ENCODE peak calls at places on chromosomes 16 and 17, in six cellular contexts. One of them, this sample, is unnamed.

GRCh38 chr17:4074831-4075495 is 67.9 kb downstream of the ZZEF1 start:
- DNase-seq in A549: peak
- DNase-seq in ELR: peak
- DNase-seq in central memory CD4-positive, alpha-beta T cell: peak
- DNase-seq in Calu3: peak
- DNase-seq in heart left ventricle: no peak
- DNase-seq in this sample: no peak

GRCh38 chr17:17970699-17971430 is 1.3 kb downstream of the TOM1L2 start:
- DNase-seq in Calu3: no peak
- DNase-seq in central memory CD4-positive, alpha-beta T cell: no peak
- DNase-seq in heart left ventricle: no peak
- DNase-seq in ELR: no peak
- DNase-seq in A549: no peak
- DNase-seq in this sample: no peak

GRCh38 chr16:50547944-50548658 is at the start of gene NKD1:
- DNase-seq in ELR: peak
- DNase-seq in heart left ventricle: peak
- DNase-seq in central memory CD4-positive, alpha-beta T cell: peak
- DNase-seq in A549: peak
- DNase-seq in Calu3: peak
- DNase-seq in this sample: no peak

GRCh38 chr16:24986512-24987303 is 28.5 kb downstream of the ARHGAP17 start:
- DNase-seq in A549: peak
- DNase-seq in Calu3: no peak
- DNase-seq in ELR: peak
- DNase-seq in heart left ventricle: peak
- DNase-seq in central memory CD4-positive, alpha-beta T cell: no peak
- DNase-seq in this sample: no peak

GRCh38 chr17:60141111-60142018 is 8.4 kb upstream of the CA4 start:
- DNase-seq in Calu3: no peak
- DNase-seq in A549: no peak
- DNase-seq in ELR: peak
- DNase-seq in heart left ventricle: no peak
- DNase-seq in central memory CD4-positive, alpha-beta T cell: no peak
- DNase-seq in this sample: no peak

GRCh38 chr16:84617068-84617630 is 729 bp downstream of the COTL1 start:
- DNase-seq in Calu3: peak
- DNase-seq in central memory CD4-positive, alpha-beta T cell: peak
- DNase-seq in heart left ventricle: no peak
- DNase-seq in ELR: peak
- DNase-seq in A549: no peak
- DNase-seq in this sample: no peak

GRCh38 chr16:8704098-8704497 is 29.7 kb downstream of the ABAT start:
- DNase-seq in central memory CD4-positive, alpha-beta T cell: no peak
- DNase-seq in Calu3: no peak
- DNase-seq in heart left ventricle: no peak
- DNase-seq in ELR: no peak
- DNase-seq in A549: no peak
- DNase-seq in this sample: no peak

GRCh38 chr17:64036198-64036922 is 15.9 kb upstream of the ICAM2 start:
- DNase-seq in A549: peak
- DNase-seq in heart left ventricle: no peak
- DNase-seq in Calu3: no peak
- DNase-seq in central memory CD4-positive, alpha-beta T cell: no peak
- DNase-seq in ELR: peak
- DNase-seq in this sample: no peak

GRCh38 chr17:45355087-45355486 is 38.3 kb upstream of the MAP3K14 start:
- DNase-seq in central memory CD4-positive, alpha-beta T cell: no peak
- DNase-seq in ELR: peak
- DNase-seq in A549: peak
- DNase-seq in heart left ventricle: no peak
- DNase-seq in Calu3: no peak
- DNase-seq in this sample: peak

GRCh38 chr17:62966426-62967110 is 533 bp downstream of the TANC2 start:
- DNase-seq in A549: peak
- DNase-seq in central memory CD4-positive, alpha-beta T cell: no peak
- DNase-seq in ELR: peak
- DNase-seq in heart left ventricle: peak
- DNase-seq in Calu3: peak
- DNase-seq in this sample: no peak

GRCh38 chr16:46900464-46901235 is 16.5 kb downstream of the GPT2 start:
- DNase-seq in heart left ventricle: no peak
- DNase-seq in ELR: no peak
- DNase-seq in central memory CD4-positive, alpha-beta T cell: no peak
- DNase-seq in A549: no peak
- DNase-seq in Calu3: no peak
- DNase-seq in this sample: no peak

GRCh38 chr16:3089717-3090592 is 9.1 kb downstream of the ZSCAN10 start:
- DNase-seq in central memory CD4-positive, alpha-beta T cell: no peak
- DNase-seq in ELR: no peak
- DNase-seq in A549: no peak
- DNase-seq in heart left ventricle: no peak
- DNase-seq in Calu3: no peak
- DNase-seq in this sample: no peak

GRCh38 chr17:63503330-63503685 is 19.9 kb upstream of the KCNH6 start:
- DNase-seq in ELR: no peak
- DNase-seq in central memory CD4-positive, alpha-beta T cell: no peak
- DNase-seq in A549: no peak
- DNase-seq in Calu3: no peak
- DNase-seq in heart left ventricle: no peak
- DNase-seq in this sample: no peak

GRCh38 chr17:82752371-82753200 is 721 bp downstream of the TBCD start:
- DNase-seq in central memory CD4-positive, alpha-beta T cell: no peak
- DNase-seq in A549: no peak
- DNase-seq in ELR: peak
- DNase-seq in Calu3: peak
- DNase-seq in heart left ventricle: no peak
- DNase-seq in this sample: no peak

GRCh38 chr16:22635345-22635744 is 124.7 kb downstream of the NPIPB5 start:
- DNase-seq in Calu3: no peak
- DNase-seq in ELR: peak
- DNase-seq in heart left ventricle: no peak
- DNase-seq in central memory CD4-positive, alpha-beta T cell: no peak
- DNase-seq in A549: no peak
- DNase-seq in this sample: no peak

GRCh38 chr17:65473985-65474384 is 87.5 kb downstream of the AXIN2 start:
- DNase-seq in heart left ventricle: no peak
- DNase-seq in central memory CD4-positive, alpha-beta T cell: no peak
- DNase-seq in ELR: no peak
- DNase-seq in Calu3: no peak
- DNase-seq in A549: no peak
- DNase-seq in this sample: no peak

GRCh38 chr16:13957197-13958078 is 37.5 kb downstream of the ERCC4 start:
- DNase-seq in Calu3: peak
- DNase-seq in heart left ventricle: peak
- DNase-seq in ELR: peak
- DNase-seq in central memory CD4-positive, alpha-beta T cell: no peak
- DNase-seq in A549: peak
- DNase-seq in this sample: peak

GRCh38 chr17:7477392-7478275 is 1.8 kb downstream of the ZBTB4 start:
- DNase-seq in A549: peak
- DNase-seq in ELR: peak
- DNase-seq in central memory CD4-positive, alpha-beta T cell: no peak
- DNase-seq in heart left ventricle: peak
- DNase-seq in Calu3: peak
- DNase-seq in this sample: no peak

GRCh38 chr16:68760671-68761275 is 23.7 kb downstream of the CDH1 start:
- DNase-seq in A549: peak
- DNase-seq in heart left ventricle: no peak
- DNase-seq in ELR: peak
- DNase-seq in Calu3: peak
- DNase-seq in central memory CD4-positive, alpha-beta T cell: no peak
- DNase-seq in this sample: peak

GRCh38 chr16:17261197-17261858 is 209.4 kb downstream of the XYLT1 start:
- DNase-seq in heart left ventricle: no peak
- DNase-seq in ELR: no peak
- DNase-seq in central memory CD4-positive, alpha-beta T cell: no peak
- DNase-seq in Calu3: no peak
- DNase-seq in A549: no peak
- DNase-seq in this sample: no peak

GRCh38 chr16:20348365-20349185 is 3.9 kb downstream of the UMOD start:
- DNase-seq in A549: no peak
- DNase-seq in ELR: no peak
- DNase-seq in heart left ventricle: no peak
- DNase-seq in central memory CD4-positive, alpha-beta T cell: no peak
- DNase-seq in Calu3: no peak
- DNase-seq in this sample: no peak

GRCh38 chr16:53090271-53090590 is 35.4 kb downstream of the CHD9 start:
- DNase-seq in A549: no peak
- DNase-seq in central memory CD4-positive, alpha-beta T cell: no peak
- DNase-seq in ELR: peak
- DNase-seq in Calu3: no peak
- DNase-seq in heart left ventricle: no peak
- DNase-seq in this sample: no peak

This sample was measured in RWPE2.